ENCODE peak calls at places on chromosome 1, in five cellular contexts. O is fibroblast of villous mesenchyme; L is stimulated activated CD4-positive, alpha-beta T cell treated with anti-CD3 and anti-CD28 coated beads, Interleukin-2, amount 100 ng/mL, for 48 hours; C is right cardiac atrium; T is stromal cell of bone marrow. B is an unnamed sample.

GRCh38 chr1:119635801-119636390 is 12.2 kb downstream of the ZNF697 start:
- DNase-seq in L (no peak), T (no peak), O (peak; percentile 56), C (no peak), B (no peak)

GRCh38 chr1:53686371-53687267 is 52.3 kb downstream of the GLIS1 start:
- DNase-seq in O (no peak), L (no peak), C (no peak), T (no peak), B (no peak)

GRCh38 chr1:184596950-184597651 is 157.6 kb downstream of the EDEM3 start:
- DNase-seq in L (no peak), T (no peak), C (no peak), O (no peak), B (no peak)

GRCh38 chr1:232329103-232329788 is 300.7 kb downstream of the SIPA1L2 start:
- DNase-seq in C (no peak), L (no peak), O (no peak), T (no peak), B (no peak)

GRCh38 chr1:93288558-93288957 is 57.1 kb upstream of the DR1 start:
- DNase-seq in T (no peak), O (peak; percentile 2), L (no peak), C (no peak), B (no peak)

GRCh38 chr1:12161324-12161661 is 5.5 kb upstream of the TNFRSF1B start:
- DNase-seq in C (no peak), O (no peak), L (no peak), T (no peak), B (no peak)

GRCh38 chr1:38527373-38527966 is 332.1 kb downstream of the RRAGC start:
- DNase-seq in O (no peak), L (peak; percentile 33), T (no peak), C (no peak), B (no peak)

GRCh38 chr1:206685256-206685748 is 597 bp downstream of the MAPKAPK2 start:
- DNase-seq in O (no peak), L (no peak), T (no peak), C (peak; percentile 37), B (no peak)

GRCh38 chr1:10692401-10693021 is 103.9 kb downstream of the CASZ1 start:
- DNase-seq in O (no peak), T (no peak), C (peak; percentile 46), L (peak; percentile 60), B (no peak)

GRCh38 chr1:116986531-116987255 is 14.9 kb upstream of the CD101 start:
- DNase-seq in T (no peak), C (no peak), L (no peak), O (peak; percentile 20), B (no peak)

GRCh38 chr1:151058682-151059341 is 610 bp downstream of the CDC42SE1 start:
- DNase-seq in T (no peak), L (no peak), C (peak; percentile 28), O (peak; percentile 48), B (no peak)

GRCh38 chr1:8047686-8048522 is 21.8 kb upstream of the ERRFI1 start:
- DNase-seq in L (no peak), T (peak; percentile 84), C (peak; percentile 43), O (peak; percentile 98), B (peak; percentile 71)

GRCh38 chr1:66993076-66993475 is 60.9 kb downstream of the SLC35D1 start:
- DNase-seq in O (no peak), T (no peak), L (no peak), C (no peak), B (no peak)

GRCh38 chr1:97392701-97393100 is 528.1 kb downstream of the DPYD start:
- DNase-seq in O (no peak), L (no peak), T (no peak), C (no peak), B (no peak)

GRCh38 chr1:201269900-201270410 is 13.4 kb upstream of the PKP1 start:
- DNase-seq in O (no peak), T (no peak), C (no peak), L (no peak), B (no peak)

GRCh38 chr1:234901491-234902049 is 227.1 kb downstream of the TOMM20 start:
- DNase-seq in C (no peak), O (no peak), L (no peak), T (no peak), B (no peak)

GRCh38 chr1:226362891-226363447 is 44.9 kb downstream of the PARP1 start:
- DNase-seq in O (no peak), C (no peak), L (no peak), T (no peak), B (no peak)

GRCh38 chr1:209008586-209008985 is 574.9 kb upstream of the CAMK1G start:
- DNase-seq in L (no peak), T (no peak), C (no peak), O (no peak), B (no peak)

GRCh38 chr1:202589190-202589680 is 121.0 kb downstream of the SYT2 start:
- DNase-seq in T (peak; percentile 98), C (peak; percentile 91), L (no peak), O (peak; percentile 99), B (peak; percentile 100)

GRCh38 chr1:200620273-200621131 is at the start of gene KIF14:
- DNase-seq in L (peak; percentile 83), C (peak; percentile 95), T (peak; percentile 86), O (peak; percentile 89), B (peak; percentile 71)

GRCh38 chr1:202505356-202505755 is 156.9 kb downstream of the PPP1R12B start:
- DNase-seq in O (peak; percentile 78), T (peak; percentile 26), L (no peak), C (no peak), B (peak; percentile 42)

GRCh38 chr1:68725353-68725752 is 228.5 kb upstream of the DEPDC1 start:
- DNase-seq in C (peak; percentile 63), L (no peak), O (no peak), T (no peak), B (no peak)

GRCh38 chr1:1421147-1421906 is at the start of gene ANKRD65:
- DNase-seq in O (no peak), T (no peak), L (no peak), C (no peak), B (no peak)

GRCh38 chr1:1336446-1336845 is 5.4 kb downstream of the TAS1R3 start:
- DNase-seq in C (no peak), T (no peak), L (no peak), O (no peak), B (no peak)

GRCh38 chr1:76726251-76726650 is 141.0 kb upstream of the ST6GALNAC5 start:
- DNase-seq in C (no peak), L (no peak), T (no peak), O (peak; percentile 16), B (peak; percentile 3)

GRCh38 chr1:100627018-100627716 is 89.2 kb downstream of the GPR88 start:
- DNase-seq in T (peak; percentile 85), L (no peak), O (peak; percentile 76), C (no peak), B (peak; percentile 61)

GRCh38 chr1:228393268-228393699 is 13.4 kb downstream of the TRIM11 start:
- DNase-seq in L (no peak), O (peak; percentile 69), T (no peak), C (no peak), B (no peak)